ENCODE peak calls at places on chromosomes 3 and 15, in seven cellular contexts. One of them, this sample, is unnamed.

GRCh38 chr3:152197451-152197850 is 71.3 kb upstream of the MBNL1 start:
- DNase-seq in lower leg skin: no peak
- DNase-seq in central memory CD4-positive, alpha-beta T cell: no peak
- DNase-seq in ELR: no peak
- DNase-seq in iPS-NIHi11: no peak
- DNase-seq in LoVo: no peak
- DNase-seq in HS-5: no peak
- DNase-seq in this sample: no peak

GRCh38 chr15:43279496-43279895 is 12.8 kb upstream of the TGM5 start:
- DNase-seq in lower leg skin: no peak
- DNase-seq in central memory CD4-positive, alpha-beta T cell: no peak
- DNase-seq in ELR: no peak
- DNase-seq in iPS-NIHi11: no peak
- DNase-seq in LoVo: no peak
- DNase-seq in HS-5: no peak
- DNase-seq in this sample: no peak

GRCh38 chr3:53941174-53941573 is 49.5 kb upstream of the SELENOK start:
- DNase-seq in lower leg skin: no peak
- DNase-seq in central memory CD4-positive, alpha-beta T cell: no peak
- DNase-seq in ELR: peak; percentile 78
- DNase-seq in iPS-NIHi11: no peak
- DNase-seq in LoVo: no peak
- DNase-seq in HS-5: peak; percentile 26
- DNase-seq in this sample: peak; percentile 9

GRCh38 chr3:141280690-141281089 is 49.1 kb downstream of the PXYLP1 start:
- DNase-seq in lower leg skin: no peak
- DNase-seq in central memory CD4-positive, alpha-beta T cell: no peak
- DNase-seq in ELR: no peak
- DNase-seq in iPS-NIHi11: peak; percentile 28
- DNase-seq in LoVo: no peak
- DNase-seq in HS-5: no peak
- DNase-seq in this sample: no peak

GRCh38 chr3:152121292-152121654 is 147.5 kb upstream of the MBNL1 start:
- DNase-seq in lower leg skin: no peak
- DNase-seq in central memory CD4-positive, alpha-beta T cell: no peak
- DNase-seq in ELR: peak; percentile 94
- DNase-seq in iPS-NIHi11: no peak
- DNase-seq in LoVo: peak; percentile 34
- DNase-seq in HS-5: peak; percentile 80
- DNase-seq in this sample: peak; percentile 68

GRCh38 chr3:134372405-134373277 is 1.6 kb downstream of the AMOTL2 start:
- DNase-seq in lower leg skin: no peak
- DNase-seq in central memory CD4-positive, alpha-beta T cell: no peak
- DNase-seq in ELR: no peak
- DNase-seq in iPS-NIHi11: no peak
- DNase-seq in LoVo: no peak
- DNase-seq in HS-5: no peak
- DNase-seq in this sample: no peak

GRCh38 chr3:30578479-30578878 is 27.9 kb upstream of the TGFBR2 start:
- DNase-seq in lower leg skin: no peak
- DNase-seq in central memory CD4-positive, alpha-beta T cell: no peak
- DNase-seq in ELR: peak; percentile 88
- DNase-seq in iPS-NIHi11: no peak
- DNase-seq in LoVo: peak; percentile 87
- DNase-seq in HS-5: peak; percentile 73
- DNase-seq in this sample: peak; percentile 5

GRCh38 chr15:86852741-86853140 is 773.1 kb downstream of the AGBL1 start:
- DNase-seq in lower leg skin: no peak
- DNase-seq in central memory CD4-positive, alpha-beta T cell: no peak
- DNase-seq in ELR: no peak
- DNase-seq in iPS-NIHi11: no peak
- DNase-seq in LoVo: no peak
- DNase-seq in HS-5: no peak
- DNase-seq in this sample: no peak

GRCh38 chr3:78901544-78901943 is 866.3 kb downstream of the ROBO1 start:
- DNase-seq in lower leg skin: no peak
- DNase-seq in central memory CD4-positive, alpha-beta T cell: no peak
- DNase-seq in ELR: no peak
- DNase-seq in iPS-NIHi11: no peak
- DNase-seq in LoVo: no peak
- DNase-seq in HS-5: no peak
- DNase-seq in this sample: no peak

GRCh38 chr3:5321941-5322340 is 134.4 kb downstream of the EDEM1 start:
- DNase-seq in lower leg skin: no peak
- DNase-seq in central memory CD4-positive, alpha-beta T cell: no peak
- DNase-seq in ELR: no peak
- DNase-seq in iPS-NIHi11: no peak
- DNase-seq in LoVo: no peak
- DNase-seq in HS-5: no peak
- DNase-seq in this sample: no peak

GRCh38 chr3:184223946-184224345 is 5.4 kb upstream of the VWA5B2 start:
- DNase-seq in lower leg skin: no peak
- DNase-seq in central memory CD4-positive, alpha-beta T cell: no peak
- DNase-seq in ELR: no peak
- DNase-seq in iPS-NIHi11: no peak
- DNase-seq in LoVo: no peak
- DNase-seq in HS-5: no peak
- DNase-seq in this sample: no peak

GRCh38 chr3:41346698-41347097 is 147.4 kb downstream of the CTNNB1 start:
- DNase-seq in lower leg skin: no peak
- DNase-seq in central memory CD4-positive, alpha-beta T cell: no peak
- DNase-seq in ELR: peak; percentile 10
- DNase-seq in iPS-NIHi11: no peak
- DNase-seq in LoVo: no peak
- DNase-seq in HS-5: no peak
- DNase-seq in this sample: no peak

GRCh38 chr3:99286266-99286845 is 352.0 kb upstream of the COL8A1 start:
- DNase-seq in lower leg skin: no peak
- DNase-seq in central memory CD4-positive, alpha-beta T cell: no peak
- DNase-seq in ELR: peak; percentile 7
- DNase-seq in iPS-NIHi11: no peak
- DNase-seq in LoVo: no peak
- DNase-seq in HS-5: no peak
- DNase-seq in this sample: peak; percentile 8

GRCh38 chr3:195154793-195155535 is 116.0 kb downstream of the XXYLT1 start:
- DNase-seq in lower leg skin: peak; percentile 96
- DNase-seq in central memory CD4-positive, alpha-beta T cell: no peak
- DNase-seq in ELR: peak; percentile 93
- DNase-seq in iPS-NIHi11: peak; percentile 79
- DNase-seq in LoVo: no peak
- DNase-seq in HS-5: no peak
- DNase-seq in this sample: peak; percentile 81

GRCh38 chr3:64490180-64490579 is 197.6 kb downstream of the ADAMTS9 start:
- DNase-seq in lower leg skin: no peak
- DNase-seq in central memory CD4-positive, alpha-beta T cell: no peak
- DNase-seq in ELR: no peak
- DNase-seq in iPS-NIHi11: no peak
- DNase-seq in LoVo: no peak
- DNase-seq in HS-5: no peak
- DNase-seq in this sample: no peak

GRCh38 chr15:86483936-86484335 is 404.3 kb downstream of the AGBL1 start:
- DNase-seq in lower leg skin: no peak
- DNase-seq in central memory CD4-positive, alpha-beta T cell: no peak
- DNase-seq in ELR: no peak
- DNase-seq in iPS-NIHi11: no peak
- DNase-seq in LoVo: no peak
- DNase-seq in HS-5: no peak
- DNase-seq in this sample: no peak

GRCh38 chr15:50124557-50125080 is 5.6 kb upstream of the ATP8B4 start:
- DNase-seq in lower leg skin: no peak
- DNase-seq in central memory CD4-positive, alpha-beta T cell: no peak
- DNase-seq in ELR: no peak
- DNase-seq in iPS-NIHi11: no peak
- DNase-seq in LoVo: no peak
- DNase-seq in HS-5: no peak
- DNase-seq in this sample: no peak

GRCh38 chr3:151562901-151563300 is 102.0 kb upstream of the IGSF10 start:
- DNase-seq in lower leg skin: no peak
- DNase-seq in central memory CD4-positive, alpha-beta T cell: no peak
- DNase-seq in ELR: no peak
- DNase-seq in iPS-NIHi11: no peak
- DNase-seq in LoVo: peak; percentile 1
- DNase-seq in HS-5: no peak
- DNase-seq in this sample: peak; percentile 10

GRCh38 chr15:69665641-69666091 is 213.0 kb downstream of the RPLP1 start:
- DNase-seq in lower leg skin: peak; percentile 76
- DNase-seq in central memory CD4-positive, alpha-beta T cell: no peak
- DNase-seq in ELR: no peak
- DNase-seq in iPS-NIHi11: no peak
- DNase-seq in LoVo: no peak
- DNase-seq in HS-5: no peak
- DNase-seq in this sample: no peak

GRCh38 chr3:143507735-143508580 is 340.3 kb downstream of the SLC9A9 start:
- DNase-seq in lower leg skin: no peak
- DNase-seq in central memory CD4-positive, alpha-beta T cell: no peak
- DNase-seq in ELR: peak; percentile 66
- DNase-seq in iPS-NIHi11: no peak
- DNase-seq in LoVo: no peak
- DNase-seq in HS-5: peak; percentile 69
- DNase-seq in this sample: peak; percentile 14

GRCh38 chr3:173397161-173398110 is at the start of gene NLGN1:
- DNase-seq in lower leg skin: peak; percentile 91
- DNase-seq in central memory CD4-positive, alpha-beta T cell: no peak
- DNase-seq in ELR: peak; percentile 67
- DNase-seq in iPS-NIHi11: peak; percentile 69
- DNase-seq in LoVo: no peak
- DNase-seq in HS-5: no peak
- DNase-seq in this sample: peak; percentile 8

GRCh38 chr3:42683875-42684593 is 1.3 kb upstream of the KLHL40 start:
- DNase-seq in lower leg skin: peak; percentile 91
- DNase-seq in central memory CD4-positive, alpha-beta T cell: no peak
- DNase-seq in ELR: peak; percentile 97
- DNase-seq in iPS-NIHi11: peak; percentile 62
- DNase-seq in LoVo: peak; percentile 92
- DNase-seq in HS-5: peak; percentile 64
- DNase-seq in this sample: peak; percentile 97

GRCh38 chr3:11128682-11129632 is 25.3 kb upstream of the HRH1 start:
- DNase-seq in lower leg skin: peak; percentile 29
- DNase-seq in central memory CD4-positive, alpha-beta T cell: no peak
- DNase-seq in ELR: peak; percentile 70
- DNase-seq in iPS-NIHi11: no peak
- DNase-seq in LoVo: no peak
- DNase-seq in HS-5: no peak
- DNase-seq in this sample: no peak

GRCh38 chr15:68484220-68484619 is 52.3 kb upstream of the ITGA11 start:
- DNase-seq in lower leg skin: no peak
- DNase-seq in central memory CD4-positive, alpha-beta T cell: no peak
- DNase-seq in ELR: no peak
- DNase-seq in iPS-NIHi11: no peak
- DNase-seq in LoVo: no peak
- DNase-seq in HS-5: no peak
- DNase-seq in this sample: no peak

GRCh38 chr3:44509985-44510360 is 32.5 kb upstream of the ZNF445 start:
- DNase-seq in lower leg skin: no peak
- DNase-seq in central memory CD4-positive, alpha-beta T cell: peak; percentile 11
- DNase-seq in ELR: peak; percentile 16
- DNase-seq in iPS-NIHi11: no peak
- DNase-seq in LoVo: peak; percentile 3
- DNase-seq in HS-5: no peak
- DNase-seq in this sample: peak; percentile 5

GRCh38 chr15:89430530-89431341 is 65.6 kb downstream of the RHCG start:
- DNase-seq in lower leg skin: peak; percentile 97
- DNase-seq in central memory CD4-positive, alpha-beta T cell: peak; percentile 71
- DNase-seq in ELR: peak; percentile 70
- DNase-seq in iPS-NIHi11: peak; percentile 94
- DNase-seq in LoVo: peak; percentile 85
- DNase-seq in HS-5: no peak
- DNase-seq in this sample: peak; percentile 88

This sample was measured in RWPE1.